ENCODE peak calls at places on chromosomes 4 and X, in eight cellular contexts. C, L, H, O, N, Q, U and W are unnamed samples. For H3K27me3, the result is how much of the 10 kb centered on the place peaks cover.

GRCh38 chrX:49082472-49082871 is 2.8 kb upstream of the WDR45 start:
- DNase-seq in C (no peak), L (no peak), H (no peak), O (no peak), N (no peak), Q (no peak), U (no peak), W (no peak)

GRCh38 chrX:24720036-24720435 is 26.3 kb downstream of the POLA1 start:
- DNase-seq in C (no peak), L (no peak), H (no peak), O (no peak), N (no peak), Q (no peak), U (peak), W (no peak)

GRCh38 chr4:16168144-16168543 is 58.1 kb downstream of the TAPT1 start:
- DNase-seq in C (no peak), L (no peak), H (no peak), O (no peak), N (no peak), Q (no peak), U (no peak), W (no peak)

GRCh38 chr4:22345055-22345454 is 170.8 kb downstream of the ADGRA3 start:
- DNase-seq in C (no peak), L (no peak), H (no peak), O (no peak), N (no peak), Q (no peak), U (no peak), W (no peak)

GRCh38 chr4:46844325-46844917 is 64.6 kb downstream of the COX7B2 start:
- DNase-seq in C (peak), L (peak), H (no peak), O (peak), N (no peak), Q (no peak), U (peak), W (no peak)

GRCh38 chrX:148530464-148531077 is 30.2 kb downstream of the AFF2 start:
- DNase-seq in C (no peak), L (no peak), H (no peak), O (peak), N (no peak), Q (no peak), U (no peak), W (no peak)

GRCh38 chr4:78174931-78175330 is 117.8 kb downstream of the FRAS1 start:
- DNase-seq in C (no peak), L (no peak), H (no peak), O (no peak), N (no peak), Q (no peak), U (no peak), W (no peak)

GRCh38 chrX:118631586-118631985 is 95.8 kb upstream of the IL13RA1 start:
- DNase-seq in C (no peak), L (peak), H (no peak), O (no peak), N (no peak), Q (no peak), U (no peak), W (no peak)

GRCh38 chr4:75584067-75584466 is 28.2 kb downstream of the ODAPH start:
- DNase-seq in C (no peak), L (no peak), H (no peak), O (no peak), N (no peak), Q (no peak), U (no peak), W (no peak)

GRCh38 chrX:40065291-40066046 is 32.3 kb downstream of the BCOR start:
- DNase-seq in C (no peak), L (no peak), H (no peak), O (no peak), N (no peak), Q (no peak), U (no peak), W (no peak)

GRCh38 chr4:94676910-94677309 is 80.8 kb upstream of the BMPR1B start:
- DNase-seq in C (no peak), L (no peak), H (no peak), O (peak), N (no peak), Q (no peak), U (no peak), W (no peak)

GRCh38 chr4:94671113-94671512 is 86.6 kb upstream of the BMPR1B start:
- DNase-seq in C (no peak), L (no peak), H (no peak), O (no peak), N (no peak), Q (no peak), U (no peak), W (no peak)

GRCh38 chr4:94669672-94670664 is 87.8 kb upstream of the BMPR1B start:
- DNase-seq in C (no peak), L (no peak), H (no peak), O (no peak), N (no peak), Q (no peak), U (no peak), W (no peak)

GRCh38 chr4:94678896-94679295 is 78.9 kb upstream of the BMPR1B start:
- DNase-seq in C (no peak), L (no peak), H (no peak), O (peak), N (no peak), Q (no peak), U (peak), W (no peak)

GRCh38 chr4:94673961-94674360 is 83.8 kb upstream of the BMPR1B start:
- DNase-seq in C (no peak), L (no peak), H (no peak), O (no peak), N (no peak), Q (no peak), U (no peak), W (no peak)
- H3K27me3 ChIP-seq in C (under half), L (under half), H (under half), O (under half), N (under half), Q (under half), U (under half), W (under half)

GRCh38 chr4:788636-789297 is 37.2 kb downstream of the CPLX1 start:
- DNase-seq in C (peak), L (no peak), H (no peak), O (no peak), N (no peak), Q (no peak), U (no peak), W (no peak)

GRCh38 chr4:791201-791865 is 34.6 kb downstream of the CPLX1 start:
- DNase-seq in C (no peak), L (no peak), H (no peak), O (no peak), N (no peak), Q (no peak), U (no peak), W (no peak)

GRCh38 chr4:788006-788635 is 37.8 kb downstream of the CPLX1 start:
- DNase-seq in C (no peak), L (no peak), H (no peak), O (no peak), N (no peak), Q (no peak), U (no peak), W (no peak)

GRCh38 chr4:790466-790820 is 35.5 kb downstream of the CPLX1 start:
- DNase-seq in C (no peak), L (no peak), H (no peak), O (no peak), N (no peak), Q (no peak), U (no peak), W (no peak)

GRCh38 chr4:789571-790465 is 36.1 kb downstream of the CPLX1 start:
- DNase-seq in C (peak), L (no peak), H (no peak), O (no peak), N (no peak), Q (no peak), U (no peak), W (no peak)
- H3K27me3 ChIP-seq in C (under half), L (under half), H (half or more), O (half or more), N (half or more), Q (under half), U (under half), W (under half)

GRCh38 chrX:13427441-13428054 is 107.7 kb upstream of the ATXN3L start:
- DNase-seq in C (no peak), L (no peak), H (no peak), O (no peak), N (no peak), Q (no peak), U (no peak), W (no peak)

GRCh38 chrX:13430136-13430827 is 110.4 kb upstream of the ATXN3L start:
- DNase-seq in C (no peak), L (no peak), H (no peak), O (peak), N (no peak), Q (no peak), U (peak), W (no peak)

GRCh38 chrX:13432776-13433605 is 113.1 kb upstream of the ATXN3L start:
- DNase-seq in C (no peak), L (no peak), H (no peak), O (peak), N (no peak), Q (no peak), U (no peak), W (no peak)

GRCh38 chrX:13428055-13428786 is 108.4 kb upstream of the ATXN3L start:
- DNase-seq in C (no peak), L (peak), H (no peak), O (peak), N (no peak), Q (no peak), U (peak), W (no peak)

GRCh38 chrX:13432376-13432775 is 112.5 kb upstream of the ATXN3L start:
- DNase-seq in C (no peak), L (no peak), H (peak), O (peak), N (no peak), Q (peak), U (peak), W (peak)
- H3K27me3 ChIP-seq in C (under half), L (under half), H (under half), O (under half), N (under half), Q (under half), U (under half), W (under half)

GRCh38 chr4:110618091-110619000 is 4.5 kb downstream of the PITX2 start:
- DNase-seq in C (no peak), L (no peak), H (no peak), O (no peak), N (no peak), Q (no peak), U (no peak), W (no peak)
- H3K27me3 ChIP-seq in C (half or more), L (under half), H (half or more), O (half or more), N (half or more), Q (half or more), U (half or more), W (under half)

GRCh38 chr4:153785830-153786721 is 2.8 kb downstream of the SFRP2 start:
- DNase-seq in C (peak), L (no peak), H (no peak), O (peak), N (no peak), Q (no peak), U (no peak), W (no peak)
- H3K27me3 ChIP-seq in C (half or more), L (under half), H (half or more), O (under half), N (half or more), Q (under half), U (under half), W (under half)

GRCh38 chrX:153642655-153643430 is 4.2 kb upstream of the DUSP9 start:
- DNase-seq in C (peak), L (no peak), H (peak), O (no peak), N (no peak), Q (no peak), U (no peak), W (peak)
- H3K27me3 ChIP-seq in C (half or more), L (under half), H (under half), O (half or more), N (half or more), Q (under half), U (under half), W (under half)

GRCh38 chr4:173522874-173523395 is 7.1 kb downstream of the HAND2 start:
- DNase-seq in C (no peak), L (no peak), H (no peak), O (no peak), N (peak), Q (no peak), U (no peak), W (no peak)
- H3K27me3 ChIP-seq in C (under half), L (under half), H (under half), O (half or more), N (half or more), Q (under half), U (half or more), W (under half)

DNA sequence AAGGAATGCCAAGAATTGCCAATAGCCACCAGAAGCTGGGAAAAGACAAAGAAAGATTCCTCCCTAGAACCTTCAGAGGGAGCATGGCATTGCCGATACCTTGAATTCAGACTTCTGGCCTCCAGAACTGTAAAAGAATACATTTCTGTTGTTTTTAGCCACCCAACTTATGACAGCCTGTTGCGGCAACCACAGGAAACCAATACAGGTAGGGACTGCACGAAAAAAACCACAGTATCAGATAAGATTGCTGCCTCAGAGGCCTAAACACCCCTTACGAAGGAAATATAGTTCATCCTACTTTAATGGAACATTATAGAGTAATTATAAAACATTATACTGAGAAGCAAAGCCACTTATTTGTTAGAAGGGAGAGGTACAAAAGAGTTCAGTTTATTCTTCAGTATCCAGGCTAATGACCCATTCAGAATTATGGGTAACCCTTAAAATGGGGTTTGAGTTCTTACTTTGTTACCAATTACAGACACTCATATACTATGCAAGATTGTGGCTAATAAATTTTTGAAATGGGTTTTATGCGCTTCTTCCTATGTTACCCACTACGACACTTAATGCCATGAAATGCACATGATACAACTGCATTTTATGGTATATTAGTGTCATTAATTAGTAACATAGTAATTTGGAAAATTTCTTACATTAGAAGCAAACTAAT is 37.4 kb upstream of the SMIM10L2A start:
- DNase-seq in C (no peak), L (no peak), H (no peak), O (no peak), N (no peak), Q (no peak), U (peak), W (no peak)
- H3K27me3 ChIP-seq in C (under half), L (under half), H (under half), O (under half), N (under half), Q (under half), U (under half), W (under half)

GRCh38 chrX:54926978-54927377 is 6.4 kb downstream of the TRO start:
- DNase-seq in C (peak), L (no peak), H (no peak), O (no peak), N (no peak), Q (no peak), U (no peak), W (no peak)

GRCh38 chrX:54922547-54922946 is 1.9 kb downstream of the TRO start:
- DNase-seq in C (no peak), L (no peak), H (no peak), O (no peak), N (no peak), Q (no peak), U (no peak), W (no peak)

GRCh38 chrX:54923376-54923775 is 2.8 kb downstream of the TRO start:
- DNase-seq in C (no peak), L (no peak), H (no peak), O (no peak), N (no peak), Q (no peak), U (no peak), W (no peak)

GRCh38 chrX:54920610-54921426 is at the start of gene TRO:
- DNase-seq in C (peak), L (no peak), H (no peak), O (peak), N (no peak), Q (peak), U (no peak), W (no peak)

GRCh38 chrX:54921427-54922021 is 900 bp downstream of the TRO start:
- DNase-seq in C (peak), L (peak), H (peak), O (peak), N (peak), Q (peak), U (no peak), W (peak)
- H3K27me3 ChIP-seq in C (under half), L (under half), H (under half), O (under half), N (under half), Q (under half), U (under half), W (under half)

DNA sequence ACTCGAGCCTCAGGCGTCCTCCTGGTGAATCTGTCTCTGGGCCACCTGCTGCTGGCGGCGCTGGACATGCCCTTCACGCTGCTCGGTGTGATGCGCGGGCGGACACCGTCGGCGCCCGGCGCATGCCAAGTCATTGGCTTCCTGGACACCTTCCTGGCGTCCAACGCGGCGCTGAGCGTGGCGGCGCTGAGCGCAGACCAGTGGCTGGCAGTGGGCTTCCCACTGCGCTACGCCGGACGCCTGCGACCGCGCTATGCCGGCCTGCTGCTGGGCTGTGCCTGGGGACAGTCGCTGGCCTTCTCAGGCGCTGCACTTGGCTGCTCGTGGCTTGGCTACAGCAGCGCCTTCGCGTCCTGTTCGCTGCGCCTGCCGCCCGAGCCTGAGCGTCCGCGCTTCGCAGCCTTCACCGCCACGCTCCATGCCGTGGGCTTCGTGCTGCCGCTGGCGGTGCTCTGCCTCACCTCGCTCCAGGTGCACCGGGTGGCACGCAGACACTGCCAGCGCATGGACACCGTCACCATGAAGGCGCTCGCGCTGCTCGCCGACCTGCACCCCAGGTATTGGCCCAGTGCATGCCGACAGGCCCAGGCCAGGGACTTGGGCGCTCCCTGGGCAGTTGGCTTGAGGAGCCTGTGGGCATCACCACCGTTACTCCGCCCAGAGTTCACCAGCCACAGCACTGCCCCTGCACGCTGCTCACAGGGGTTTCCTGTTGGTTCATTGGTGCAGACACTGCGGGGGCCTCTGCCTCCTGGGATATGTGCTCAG is 1.1 kb downstream of the GPR78 start:
- DNase-seq in C (no peak), L (no peak), H (peak), O (no peak), N (no peak), Q (no peak), U (no peak), W (peak)
- H3K27me3 ChIP-seq in C (under half), L (under half), H (half or more), O (half or more), N (half or more), Q (under half), U (under half), W (under half)